ENCODE peak calls at places on chromosomes 6 and 20, in six cellular contexts. J is GM20000, E is RWPE2, B is activated B cell treated with CpG ODN at 0.5 μM for 24 hours, V is MM.1S, C is esophagus squamous epithelium. O is an unnamed sample.

GRCh38 chr6:158231551-158232444 is 63.6 kb downstream of the GTF2H5 start:
- DNase-seq in J (peak), E (no peak), B (peak), V (peak), C (peak), O (peak)

GRCh38 chr6:40482532-40482931 is 104.6 kb downstream of the LRFN2 start:
- DNase-seq in J (no peak), E (no peak), B (no peak), V (no peak), C (no peak), O (no peak)

GRCh38 chr6:156687875-156688549 is 89.2 kb upstream of the ARID1B start:
- DNase-seq in J (peak), E (no peak), B (no peak), V (no peak), C (no peak), O (no peak)

GRCh38 chr6:30263734-30264133 is 50.5 kb upstream of the TRIM26 start:
- DNase-seq in J (no peak), E (no peak), B (no peak), V (no peak), C (no peak), O (no peak)

GRCh38 chr6:41747256-41748101 is at the start of gene PGC:
- DNase-seq in J (no peak), E (no peak), B (no peak), V (no peak), C (no peak), O (no peak)

GRCh38 chr20:25281541-25281991 is 33.7 kb downstream of the PYGB start:
- DNase-seq in J (peak), E (peak), B (peak), V (peak), C (no peak), O (no peak)

GRCh38 chr6:24506814-24507520 is 12.2 kb downstream of the ALDH5A1 start:
- DNase-seq in J (no peak), E (no peak), B (no peak), V (no peak), C (no peak), O (no peak)

GRCh38 chr6:88670369-88670768 is 293.0 kb downstream of the RNGTT start:
- DNase-seq in J (no peak), E (no peak), B (no peak), V (no peak), C (no peak), O (no peak)

GRCh38 chr6:133207754-133208153 is 33.4 kb upstream of the EYA4 start:
- DNase-seq in J (no peak), E (no peak), B (no peak), V (no peak), C (no peak), O (no peak)

DNA sequence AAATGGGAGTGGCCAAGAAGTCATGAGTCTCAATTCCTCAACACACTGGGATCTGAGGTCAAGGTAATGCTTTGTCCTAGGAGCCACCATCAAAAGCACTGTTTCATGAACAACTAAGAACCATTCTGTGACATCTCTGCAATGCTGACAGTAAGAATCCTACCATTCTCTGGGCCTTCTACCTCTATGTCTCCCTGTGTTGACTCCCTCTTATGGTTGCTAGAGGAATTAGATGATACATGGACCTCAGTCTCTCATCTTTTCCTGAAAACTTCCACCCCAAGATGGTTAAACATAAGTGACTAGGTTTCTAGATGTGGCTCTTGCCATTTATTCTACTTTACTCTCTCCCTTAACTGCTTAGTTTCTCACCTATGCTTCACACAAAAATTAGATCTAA is 9.1 kb downstream of the MTRF1L start:
- DNase-seq in J (no peak), E (no peak), B (no peak), V (no peak), C (no peak), O (no peak)
- TF ChIP-seq CTCF in J (no peak), E (peak), B (no peak), V (peak), C (no peak), O (peak)

DNA sequence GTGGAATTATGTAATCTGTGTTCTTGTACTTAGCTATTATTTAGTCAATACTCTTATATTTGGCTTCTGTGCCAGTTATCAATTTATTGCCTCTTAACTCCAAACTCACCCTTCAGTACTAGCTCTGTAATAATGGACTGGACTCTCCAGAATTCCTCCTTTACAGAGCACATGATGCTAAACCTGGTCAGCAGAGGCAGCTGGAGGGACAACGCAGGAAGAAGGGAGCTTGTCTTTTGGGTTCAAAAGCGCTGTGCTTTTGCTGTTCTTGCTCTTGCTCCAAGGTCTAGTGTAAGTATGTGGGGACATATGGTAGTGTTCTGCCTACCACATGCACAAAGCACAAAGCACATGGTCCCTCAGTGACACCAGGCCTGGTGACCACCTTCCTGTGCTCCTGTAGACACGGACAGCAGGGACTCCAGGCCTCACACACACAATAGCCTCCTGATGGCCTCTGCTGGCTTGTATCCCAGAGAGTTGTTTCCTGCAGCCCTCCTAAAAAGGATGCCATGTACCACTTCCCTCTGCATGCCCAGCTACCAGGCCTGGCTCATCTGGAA is 46.1 kb downstream of the CHD6 start:
- DNase-seq in J (no peak), E (no peak), B (no peak), V (no peak), C (no peak), O (no peak)
- TF ChIP-seq CTCF in J (no peak), E (peak), B (no peak), V (peak), C (no peak), O (peak)

GRCh38 chr6:93424303-93425064 is 5.1 kb upstream of the EPHA7 start:
- DNase-seq in J (no peak), E (no peak), B (no peak), V (peak), C (no peak), O (no peak)
- TF ChIP-seq CTCF in J (peak), E (peak), B (no peak), V (peak), C (peak), O (peak)

GRCh38 chr6:90273863-90274262 is 22.8 kb downstream of the BACH2 start:
- DNase-seq in J (no peak), E (no peak), B (no peak), V (no peak), C (no peak), O (no peak)

GRCh38 chr6:90274481-90275030 is 22.1 kb downstream of the BACH2 start:
- DNase-seq in J (no peak), E (no peak), B (peak), V (no peak), C (peak), O (no peak)

GRCh38 chr6:90271831-90272230 is 24.8 kb downstream of the BACH2 start:
- DNase-seq in J (no peak), E (no peak), B (no peak), V (no peak), C (no peak), O (no peak)

GRCh38 chr6:90278129-90278528 is 18.5 kb downstream of the BACH2 start:
- DNase-seq in J (no peak), E (no peak), B (no peak), V (no peak), C (no peak), O (no peak)

GRCh38 chr6:90277301-90278011 is 19.2 kb downstream of the BACH2 start:
- DNase-seq in J (no peak), E (no peak), B (no peak), V (no peak), C (no peak), O (no peak)
- TF ChIP-seq CTCF in J (no peak), E (no peak), B (no peak), V (no peak), C (no peak), O (no peak)

GRCh38 chr6:146381486-146381885 is 162.1 kb upstream of the RAB32 start:
- DNase-seq in J (no peak), E (no peak), B (no peak), V (no peak), C (no peak), O (no peak)
- TF ChIP-seq CTCF in J (no peak), E (peak), B (no peak), V (no peak), C (no peak), O (no peak)

DNA sequence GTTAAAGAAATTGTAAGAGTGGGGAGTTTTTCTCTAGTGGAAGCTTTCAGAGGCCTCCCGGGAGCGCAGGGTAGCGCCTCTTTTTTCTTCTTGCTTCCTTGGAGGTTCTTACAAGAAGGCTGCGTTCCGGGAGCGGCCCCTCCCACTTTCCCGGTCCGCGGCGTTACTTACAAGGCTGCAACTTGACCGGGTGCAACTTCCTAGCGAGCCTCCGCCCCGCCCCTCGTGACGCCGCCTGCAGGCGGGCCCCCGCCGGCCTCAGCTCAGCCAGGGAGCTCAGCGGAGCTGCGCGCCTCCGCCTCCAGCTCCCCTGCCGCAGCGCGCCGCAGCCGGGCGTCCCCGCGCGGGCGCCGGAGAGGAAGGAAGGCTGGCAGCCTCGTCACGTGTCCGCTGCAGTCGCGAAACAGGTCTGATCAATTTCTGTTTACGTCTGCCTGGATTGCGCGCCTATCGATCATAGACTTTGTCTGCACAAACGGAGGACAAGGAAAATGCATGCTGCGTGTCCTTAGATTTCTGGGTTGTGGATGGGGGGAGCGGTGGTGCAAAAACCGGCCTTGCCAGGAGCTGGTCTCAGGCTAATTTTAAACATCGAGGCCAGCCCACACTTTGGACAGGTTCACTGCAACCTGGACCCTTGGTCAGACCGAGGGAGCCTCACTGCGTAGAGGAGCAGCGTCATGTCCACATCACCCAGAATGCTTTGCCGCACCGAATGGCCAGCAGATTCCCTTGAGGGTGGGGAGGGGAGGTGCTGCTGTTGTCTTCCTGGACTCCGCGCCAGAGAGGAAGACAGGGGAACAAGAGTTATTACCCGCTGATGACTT is at the start of the genes FAM217B and PPP1R3D:
- DNase-seq in J (peak), E (peak), B (peak), V (peak), C (peak), O (peak)
- TF ChIP-seq CTCF in J (no peak), E (peak), B (no peak), V (no peak), C (peak), O (no peak)

GRCh38 chr6:79622353-79622752 is 8.8 kb upstream of the SH3BGRL2 start:
- DNase-seq in J (no peak), E (no peak), B (no peak), V (no peak), C (no peak), O (no peak)
- TF ChIP-seq CTCF in J (no peak), E (no peak), B (no peak), V (no peak), C (no peak), O (no peak)

GRCh38 chr6:154661751-154662150 is 71.5 kb upstream of the SCAF8 start:
- DNase-seq in J (no peak), E (no peak), B (no peak), V (no peak), C (no peak), O (no peak)
- TF ChIP-seq CTCF in J (no peak), E (no peak), B (no peak), V (no peak), C (no peak), O (peak)

GRCh38 chr6:16700202-16700997 is 60.9 kb downstream of the ATXN1 start:
- DNase-seq in J (no peak), E (no peak), B (no peak), V (no peak), C (no peak), O (no peak)

GRCh38 chr6:16707101-16707783 is 54.0 kb downstream of the ATXN1 start:
- DNase-seq in J (no peak), E (no peak), B (no peak), V (peak), C (no peak), O (no peak)

GRCh38 chr6:16704706-16705402 is 56.4 kb downstream of the ATXN1 start:
- DNase-seq in J (no peak), E (no peak), B (no peak), V (no peak), C (no peak), O (no peak)

GRCh38 chr6:16706029-16706428 is 55.2 kb downstream of the ATXN1 start:
- DNase-seq in J (no peak), E (no peak), B (no peak), V (no peak), C (no peak), O (no peak)

GRCh38 chr6:16705403-16705993 is 55.8 kb downstream of the ATXN1 start:
- DNase-seq in J (no peak), E (no peak), B (no peak), V (no peak), C (no peak), O (no peak)
- TF ChIP-seq CTCF in J (no peak), E (no peak), B (no peak), V (no peak), C (no peak), O (no peak)